ENCODE peak calls at places on chromosomes 12 and 14, in seven cellular contexts. One of them, this sample, is unnamed.

GRCh38 chr12:70609739-70610491 is 27.3 kb downstream of the PTPRB start:
- DNase-seq in ovary: peak; percentile 19
- DNase-seq in A673: peak; percentile 18
- DNase-seq in CD4-positive, alpha-beta T cell: no peak
- DNase-seq in right atrium auricular region: peak; percentile 74
- DNase-seq in trophoblast cell: peak; percentile 36
- DNase-seq in IMR-90: no peak
- DNase-seq in this sample: no peak

GRCh38 chr12:604956-605355 is 58.3 kb downstream of the NINJ2 start:
- DNase-seq in ovary: no peak
- DNase-seq in A673: no peak
- DNase-seq in CD4-positive, alpha-beta T cell: no peak
- DNase-seq in right atrium auricular region: no peak
- DNase-seq in trophoblast cell: no peak
- DNase-seq in IMR-90: no peak
- DNase-seq in this sample: no peak

GRCh38 chr12:86290615-86291014 is 34.4 kb upstream of the MGAT4C start:
- DNase-seq in ovary: no peak
- DNase-seq in A673: no peak
- DNase-seq in CD4-positive, alpha-beta T cell: no peak
- DNase-seq in right atrium auricular region: no peak
- DNase-seq in trophoblast cell: no peak
- DNase-seq in IMR-90: peak; percentile 2
- DNase-seq in this sample: no peak

GRCh38 chr12:7060353-7060954 is at the start of gene C1S:
- DNase-seq in ovary: peak; percentile 92
- DNase-seq in A673: peak; percentile 42
- DNase-seq in CD4-positive, alpha-beta T cell: no peak
- DNase-seq in right atrium auricular region: peak; percentile 92
- DNase-seq in trophoblast cell: peak; percentile 75
- DNase-seq in IMR-90: peak; percentile 99
- DNase-seq in this sample: no peak

GRCh38 chr12:24039113-24039525 is 89.6 kb upstream of the SOX5 start:
- DNase-seq in ovary: no peak
- DNase-seq in A673: no peak
- DNase-seq in CD4-positive, alpha-beta T cell: no peak
- DNase-seq in right atrium auricular region: no peak
- DNase-seq in trophoblast cell: no peak
- DNase-seq in IMR-90: peak; percentile 97
- DNase-seq in this sample: no peak

GRCh38 chr12:131074221-131075083 is 120.7 kb downstream of the ADGRD1 start:
- DNase-seq in ovary: no peak
- DNase-seq in A673: no peak
- DNase-seq in CD4-positive, alpha-beta T cell: no peak
- DNase-seq in right atrium auricular region: peak; percentile 76
- DNase-seq in trophoblast cell: peak; percentile 5
- DNase-seq in IMR-90: no peak
- DNase-seq in this sample: no peak

GRCh38 chr14:22263961-22264360 is 325.1 kb downstream of the DAD1 start:
- DNase-seq in ovary: no peak
- DNase-seq in A673: no peak
- DNase-seq in CD4-positive, alpha-beta T cell: no peak
- DNase-seq in right atrium auricular region: no peak
- DNase-seq in trophoblast cell: peak; percentile 87
- DNase-seq in IMR-90: peak; percentile 17
- DNase-seq in this sample: no peak

GRCh38 chr14:73259837-73260236 is 22.5 kb downstream of the PAPLN start:
- DNase-seq in ovary: no peak
- DNase-seq in A673: no peak
- DNase-seq in CD4-positive, alpha-beta T cell: peak; percentile 21
- DNase-seq in right atrium auricular region: no peak
- DNase-seq in trophoblast cell: peak; percentile 25
- DNase-seq in IMR-90: no peak
- DNase-seq in this sample: no peak

GRCh38 chr12:104274811-104275210 is 28.7 kb upstream of the EID3 start:
- DNase-seq in ovary: no peak
- DNase-seq in A673: no peak
- DNase-seq in CD4-positive, alpha-beta T cell: no peak
- DNase-seq in right atrium auricular region: no peak
- DNase-seq in trophoblast cell: no peak
- DNase-seq in IMR-90: no peak
- DNase-seq in this sample: no peak

GRCh38 chr12:114762490-114763110 is 78.6 kb upstream of the TBX3 start:
- DNase-seq in ovary: no peak
- DNase-seq in A673: no peak
- DNase-seq in CD4-positive, alpha-beta T cell: no peak
- DNase-seq in right atrium auricular region: no peak
- DNase-seq in trophoblast cell: no peak
- DNase-seq in IMR-90: peak; percentile 95
- DNase-seq in this sample: no peak

GRCh38 chr14:92759300-92759678 is 10.9 kb upstream of the LGMN start:
- DNase-seq in ovary: no peak
- DNase-seq in A673: peak; percentile 81
- DNase-seq in CD4-positive, alpha-beta T cell: no peak
- DNase-seq in right atrium auricular region: no peak
- DNase-seq in trophoblast cell: peak; percentile 13
- DNase-seq in IMR-90: peak; percentile 49
- DNase-seq in this sample: no peak

GRCh38 chr14:60722163-60722835 is 1.9 kb downstream of the SIX4 start:
- DNase-seq in ovary: peak; percentile 41
- DNase-seq in A673: peak; percentile 82
- DNase-seq in CD4-positive, alpha-beta T cell: peak; percentile 41
- DNase-seq in right atrium auricular region: no peak
- DNase-seq in trophoblast cell: peak; percentile 17
- DNase-seq in IMR-90: peak; percentile 79
- DNase-seq in this sample: no peak

GRCh38 chr12:105487961-105488360 is 157.5 kb downstream of the C12orf75 start:
- DNase-seq in ovary: no peak
- DNase-seq in A673: no peak
- DNase-seq in CD4-positive, alpha-beta T cell: no peak
- DNase-seq in right atrium auricular region: no peak
- DNase-seq in trophoblast cell: peak; percentile 11
- DNase-seq in IMR-90: no peak
- DNase-seq in this sample: no peak

GRCh38 chr12:123233505-123234299 is 466 bp downstream of the MTRFR start:
- DNase-seq in ovary: no peak
- DNase-seq in A673: peak; percentile 37
- DNase-seq in CD4-positive, alpha-beta T cell: no peak
- DNase-seq in right atrium auricular region: no peak
- DNase-seq in trophoblast cell: no peak
- DNase-seq in IMR-90: no peak
- DNase-seq in this sample: no peak

GRCh38 chr12:110102255-110102654 is 21.9 kb upstream of the IFT81 start:
- DNase-seq in ovary: no peak
- DNase-seq in A673: peak; percentile 97
- DNase-seq in CD4-positive, alpha-beta T cell: no peak
- DNase-seq in right atrium auricular region: no peak
- DNase-seq in trophoblast cell: peak; percentile 46
- DNase-seq in IMR-90: peak; percentile 64
- DNase-seq in this sample: no peak

GRCh38 chr12:111313833-111314259 is 55.0 kb downstream of the PHETA1 start:
- DNase-seq in ovary: peak; percentile 60
- DNase-seq in A673: peak; percentile 87
- DNase-seq in CD4-positive, alpha-beta T cell: peak; percentile 79
- DNase-seq in right atrium auricular region: peak; percentile 76
- DNase-seq in trophoblast cell: peak; percentile 85
- DNase-seq in IMR-90: peak; percentile 57
- DNase-seq in this sample: no peak

GRCh38 chr14:71130491-71131179 is 223.4 kb downstream of the PCNX1 start:
- DNase-seq in ovary: no peak
- DNase-seq in A673: peak; percentile 76
- DNase-seq in CD4-positive, alpha-beta T cell: no peak
- DNase-seq in right atrium auricular region: no peak
- DNase-seq in trophoblast cell: peak; percentile 93
- DNase-seq in IMR-90: peak; percentile 88
- DNase-seq in this sample: no peak

GRCh38 chr12:54129028-54129903 is 59.5 kb downstream of the SMUG1 start:
- DNase-seq in ovary: no peak
- DNase-seq in A673: no peak
- DNase-seq in CD4-positive, alpha-beta T cell: no peak
- DNase-seq in right atrium auricular region: no peak
- DNase-seq in trophoblast cell: no peak
- DNase-seq in IMR-90: no peak
- DNase-seq in this sample: no peak

GRCh38 chr12:47135578-47135977 is 55.8 kb upstream of the AMIGO2 start:
- DNase-seq in ovary: no peak
- DNase-seq in A673: no peak
- DNase-seq in CD4-positive, alpha-beta T cell: no peak
- DNase-seq in right atrium auricular region: no peak
- DNase-seq in trophoblast cell: no peak
- DNase-seq in IMR-90: no peak
- DNase-seq in this sample: no peak

GRCh38 chr12:132160016-132160415 is 15.8 kb downstream of the NOC4L start:
- DNase-seq in ovary: no peak
- DNase-seq in A673: no peak
- DNase-seq in CD4-positive, alpha-beta T cell: no peak
- DNase-seq in right atrium auricular region: no peak
- DNase-seq in trophoblast cell: no peak
- DNase-seq in IMR-90: no peak
- DNase-seq in this sample: no peak

GRCh38 chr12:103779410-103780092 is 61.5 kb downstream of the NT5DC3 start:
- DNase-seq in ovary: no peak
- DNase-seq in A673: no peak
- DNase-seq in CD4-positive, alpha-beta T cell: no peak
- DNase-seq in right atrium auricular region: no peak
- DNase-seq in trophoblast cell: no peak
- DNase-seq in IMR-90: peak; percentile 8
- DNase-seq in this sample: no peak

GRCh38 chr14:55077155-55077554 is 25.7 kb downstream of the MAPK1IP1L start:
- DNase-seq in ovary: no peak
- DNase-seq in A673: no peak
- DNase-seq in CD4-positive, alpha-beta T cell: no peak
- DNase-seq in right atrium auricular region: no peak
- DNase-seq in trophoblast cell: peak; percentile 77
- DNase-seq in IMR-90: no peak
- DNase-seq in this sample: no peak
- H3K27ac ChIP-seq in ovary: no peak overlapping the region
- H3K27ac ChIP-seq in A673: no peak overlapping the region
- H3K27ac ChIP-seq in CD4-positive, alpha-beta T cell: no peak overlapping the region
- H3K27ac ChIP-seq in right atrium auricular region: no peak overlapping the region
- H3K27ac ChIP-seq in trophoblast cell: no peak overlapping the region
- H3K27ac ChIP-seq in IMR-90: no peak overlapping the region
- H3K27ac ChIP-seq in this sample: no peak overlapping the region

DNA sequence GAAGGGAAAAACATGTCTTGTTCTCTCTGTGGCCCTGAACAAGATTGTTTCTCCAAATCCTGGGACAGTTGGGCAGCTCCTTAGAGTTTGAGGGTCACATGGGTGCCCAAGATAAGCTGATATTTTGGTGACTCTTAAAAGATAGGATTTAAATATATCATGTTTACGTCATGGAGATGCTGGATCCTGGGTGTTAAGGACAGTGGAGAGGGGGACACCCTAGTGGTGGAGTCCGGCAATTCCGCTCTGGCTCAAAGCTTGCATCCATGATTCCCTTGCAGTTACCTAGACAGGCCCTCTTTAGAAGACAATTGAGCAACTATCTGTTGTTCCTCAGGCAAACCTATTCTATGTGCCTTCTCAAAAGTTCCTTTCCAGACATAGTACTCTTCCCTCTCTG is 101.8 kb downstream of the CMKLR1 start:
- DNase-seq in ovary: no peak
- DNase-seq in A673: peak; percentile 17
- DNase-seq in CD4-positive, alpha-beta T cell: no peak
- DNase-seq in right atrium auricular region: no peak
- DNase-seq in trophoblast cell: no peak
- DNase-seq in IMR-90: no peak
- DNase-seq in this sample: no peak
- H3K27ac ChIP-seq in ovary: no peak overlapping the region
- H3K27ac ChIP-seq in A673: no peak overlapping the region
- H3K27ac ChIP-seq in CD4-positive, alpha-beta T cell: no peak overlapping the region
- H3K27ac ChIP-seq in right atrium auricular region: no peak overlapping the region
- H3K27ac ChIP-seq in trophoblast cell: no peak overlapping the region
- H3K27ac ChIP-seq in IMR-90: no peak overlapping the region
- H3K27ac ChIP-seq in this sample: no peak overlapping the region

GRCh38 chr14:68979722-68980552 is 835 bp upstream of the ACTN1 start:
- DNase-seq in ovary: peak; percentile 59
- DNase-seq in A673: peak; percentile 45
- DNase-seq in CD4-positive, alpha-beta T cell: no peak
- DNase-seq in right atrium auricular region: no peak
- DNase-seq in trophoblast cell: peak; percentile 57
- DNase-seq in IMR-90: peak; percentile 63
- DNase-seq in this sample: no peak

GRCh38 chr14:68982581-68982980 is 3.5 kb upstream of the ACTN1 start:
- DNase-seq in ovary: peak; percentile 68
- DNase-seq in A673: no peak
- DNase-seq in CD4-positive, alpha-beta T cell: no peak
- DNase-seq in right atrium auricular region: no peak
- DNase-seq in trophoblast cell: no peak
- DNase-seq in IMR-90: peak; percentile 49
- DNase-seq in this sample: no peak

GRCh38 chr14:68983210-68983609 is 4.1 kb upstream of the ACTN1 start:
- DNase-seq in ovary: no peak
- DNase-seq in A673: no peak
- DNase-seq in CD4-positive, alpha-beta T cell: no peak
- DNase-seq in right atrium auricular region: no peak
- DNase-seq in trophoblast cell: no peak
- DNase-seq in IMR-90: no peak
- DNase-seq in this sample: no peak

GRCh38 chr14:68981124-68981523 is 2.0 kb upstream of the ACTN1 start:
- DNase-seq in ovary: no peak
- DNase-seq in A673: no peak
- DNase-seq in CD4-positive, alpha-beta T cell: no peak
- DNase-seq in right atrium auricular region: no peak
- DNase-seq in trophoblast cell: no peak
- DNase-seq in IMR-90: no peak
- DNase-seq in this sample: no peak

GRCh38 chr14:68981539-68981976 is 2.5 kb upstream of the ACTN1 start:
- DNase-seq in ovary: no peak
- DNase-seq in A673: no peak
- DNase-seq in CD4-positive, alpha-beta T cell: no peak
- DNase-seq in right atrium auricular region: no peak
- DNase-seq in trophoblast cell: peak; percentile 71
- DNase-seq in IMR-90: peak; percentile 91
- DNase-seq in this sample: no peak
- H3K27ac ChIP-seq in ovary: no peak overlapping the region
- H3K27ac ChIP-seq in A673: no peak overlapping the region
- H3K27ac ChIP-seq in CD4-positive, alpha-beta T cell: no peak overlapping the region
- H3K27ac ChIP-seq in right atrium auricular region: no peak overlapping the region
- H3K27ac ChIP-seq in trophoblast cell: peak overlapping the region; percentile 63
- H3K27ac ChIP-seq in IMR-90: peak overlapping the region; percentile 77
- H3K27ac ChIP-seq in this sample: no peak overlapping the region

GRCh38 chr14:21227981-21228380 is 41.3 kb downstream of the HNRNPC start:
- DNase-seq in ovary: no peak
- DNase-seq in A673: no peak
- DNase-seq in CD4-positive, alpha-beta T cell: no peak
- DNase-seq in right atrium auricular region: no peak
- DNase-seq in trophoblast cell: no peak
- DNase-seq in IMR-90: no peak
- DNase-seq in this sample: no peak

GRCh38 chr14:21231020-21231652 is 38.1 kb downstream of the HNRNPC start:
- DNase-seq in ovary: no peak
- DNase-seq in A673: no peak
- DNase-seq in CD4-positive, alpha-beta T cell: no peak
- DNase-seq in right atrium auricular region: no peak
- DNase-seq in trophoblast cell: no peak
- DNase-seq in IMR-90: no peak
- DNase-seq in this sample: no peak

GRCh38 chr14:21226467-21226866 is 42.8 kb downstream of the HNRNPC start:
- DNase-seq in ovary: no peak
- DNase-seq in A673: no peak
- DNase-seq in CD4-positive, alpha-beta T cell: no peak
- DNase-seq in right atrium auricular region: no peak
- DNase-seq in trophoblast cell: no peak
- DNase-seq in IMR-90: no peak
- DNase-seq in this sample: no peak

GRCh38 chr14:21227150-21227549 is 42.1 kb downstream of the HNRNPC start:
- DNase-seq in ovary: no peak
- DNase-seq in A673: no peak
- DNase-seq in CD4-positive, alpha-beta T cell: no peak
- DNase-seq in right atrium auricular region: no peak
- DNase-seq in trophoblast cell: no peak
- DNase-seq in IMR-90: no peak
- DNase-seq in this sample: no peak

GRCh38 chr14:21229821-21230220 is 39.4 kb downstream of the HNRNPC start:
- DNase-seq in ovary: no peak
- DNase-seq in A673: peak; percentile 52
- DNase-seq in CD4-positive, alpha-beta T cell: no peak
- DNase-seq in right atrium auricular region: no peak
- DNase-seq in trophoblast cell: no peak
- DNase-seq in IMR-90: no peak
- DNase-seq in this sample: no peak
- H3K27ac ChIP-seq in ovary: no peak overlapping the region
- H3K27ac ChIP-seq in A673: no peak overlapping the region
- H3K27ac ChIP-seq in CD4-positive, alpha-beta T cell: peak overlapping the region; percentile 71
- H3K27ac ChIP-seq in right atrium auricular region: no peak overlapping the region
- H3K27ac ChIP-seq in trophoblast cell: no peak overlapping the region
- H3K27ac ChIP-seq in IMR-90: no peak overlapping the region
- H3K27ac ChIP-seq in this sample: no peak overlapping the region